ENCODE peak calls at places on chromosomes 16 and 17, in four cellular contexts. D is CD4-positive, alpha-beta T cell; M is lung; E is IMR-90. A is an unnamed sample.

GRCh38 chr17:29138184-29138955 is 41.8 kb downstream of the MYO18A start:
- DNase-seq in E (peak), D (peak), M (no peak), A (no peak)

GRCh38 chr16:2026461-2027023 is at the start of gene NHERF2:
- DNase-seq in M (no peak), D (no peak), E (no peak), A (peak)

GRCh38 chr17:72726936-72727335 is 365.6 kb downstream of the SLC39A11 start:
- DNase-seq in M (peak), D (peak), E (peak), A (no peak)

GRCh38 chr16:68396481-68396880 is 51.8 kb downstream of the SMPD3 start:
- DNase-seq in E (peak), D (peak), M (peak), A (no peak)

GRCh38 chr16:80938035-80938927 is 68.4 kb downstream of the CMC2 start:
- DNase-seq in M (no peak), E (peak), D (no peak), A (peak)

GRCh38 chr16:51031598-51031997 is 119.5 kb downstream of the SALL1 start:
- DNase-seq in E (no peak), D (no peak), M (no peak), A (no peak)

GRCh38 chr17:50769884-50770283 is 2.6 kb upstream of the ANKRD40CL start:
- DNase-seq in M (no peak), E (no peak), D (no peak), A (no peak)

GRCh38 chr16:2752850-2753522 is 548 bp downstream of the SRRM2 start:
- DNase-seq in D (peak), M (no peak), E (peak), A (peak)

GRCh38 chr16:81429045-81429521 is 15.5 kb upstream of the CMIP start:
- DNase-seq in M (no peak), E (peak), D (no peak), A (peak)

GRCh38 chr17:55496094-55496881 is 15.0 kb downstream of the SMIM36 start:
- DNase-seq in D (no peak), M (no peak), E (peak), A (no peak)

GRCh38 chr17:82848022-82848592 is 8.3 kb upstream of the ZNF750 start:
- DNase-seq in E (peak), M (peak), D (no peak), A (peak)

GRCh38 chr17:5825717-5826330 is 241.5 kb upstream of the NLRP1 start:
- DNase-seq in D (no peak), M (no peak), E (peak), A (peak)

GRCh38 chr16:77637939-77638338 is 84.4 kb upstream of the NUDT7 start:
- DNase-seq in D (no peak), E (no peak), M (no peak), A (no peak)

DNA sequence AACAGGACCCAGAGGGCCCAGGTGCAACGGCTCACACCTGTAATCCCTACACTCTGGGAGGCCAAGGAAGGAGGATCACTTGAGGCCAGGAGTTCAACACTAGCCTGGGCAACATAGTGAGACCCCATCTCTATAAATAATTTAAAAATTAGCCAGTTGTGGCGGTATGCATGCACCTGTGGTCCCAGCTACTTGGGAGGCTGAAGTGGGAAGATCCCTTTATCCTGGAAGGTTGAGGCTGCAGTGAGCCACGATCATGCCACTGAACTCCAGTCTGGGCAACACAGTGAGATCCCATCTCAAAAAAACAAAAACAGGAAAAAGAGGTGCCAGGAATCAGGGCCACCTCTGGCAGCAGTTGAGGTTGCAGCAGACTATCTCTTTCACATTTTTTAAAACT is 85.7 kb upstream of the NUDT7 start:
- DNase-seq in D (no peak), E (no peak), M (no peak), A (no peak)
- TF ChIP-seq CTCF in D (no peak), E (no peak), M (no peak), A (no peak)

DNA sequence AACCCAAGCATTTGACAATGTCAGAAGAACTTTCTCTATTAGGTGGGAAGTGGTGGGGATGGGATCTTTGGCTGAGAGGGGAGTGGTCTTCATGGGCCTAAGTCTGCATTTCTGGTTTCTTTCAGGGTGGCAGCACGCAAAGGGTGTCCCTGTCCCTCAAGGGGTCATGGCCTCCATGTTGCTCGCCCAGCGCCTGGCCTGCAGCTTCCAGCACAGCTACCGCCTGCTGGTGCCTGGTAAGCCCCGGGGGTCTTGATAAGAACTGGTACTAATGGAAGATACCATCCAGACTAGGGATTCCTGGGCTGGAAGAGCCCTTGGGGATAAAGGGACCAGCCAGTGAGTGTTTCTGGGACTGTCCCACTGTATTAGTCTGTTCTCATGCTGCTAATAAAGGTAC is 61.2 kb downstream of the ABAT start:
- DNase-seq in D (no peak), M (no peak), E (no peak), A (no peak)
- TF ChIP-seq CTCF in D (no peak), M (no peak), E (no peak), A (no peak)

GRCh38 chr17:76179496-76180467 is 38.7 kb upstream of the FOXJ1 start:
- DNase-seq in M (no peak), E (peak), D (peak), A (no peak)
- TF ChIP-seq CTCF in M (no peak), E (no peak), D (peak), A (no peak)

DNA sequence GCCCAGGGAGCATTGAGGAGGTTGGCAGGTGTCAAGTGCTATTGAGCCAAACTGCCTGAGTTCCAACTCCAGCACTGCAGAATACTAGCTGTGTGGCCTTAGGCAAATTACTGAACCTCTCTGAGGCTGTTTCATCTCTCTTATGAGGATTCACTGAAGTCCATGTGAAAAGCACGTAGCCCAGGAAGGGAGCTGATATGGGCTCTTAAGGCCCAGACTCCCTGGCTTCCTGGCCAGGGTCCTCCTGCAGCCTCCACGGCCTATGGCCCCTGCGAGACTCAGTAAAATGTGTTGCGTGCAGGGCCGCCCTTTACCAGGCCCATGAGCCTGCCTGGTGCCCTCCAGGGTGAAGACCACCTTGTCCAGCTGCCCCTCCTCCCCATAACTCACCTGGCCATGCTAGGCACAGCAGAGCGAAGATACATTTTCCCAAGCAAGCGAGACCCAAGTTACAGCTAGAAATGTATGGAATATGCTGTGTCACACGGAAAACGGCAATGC is 133.7 kb upstream of the TNRC6C start:
- DNase-seq in E (no peak), D (no peak), M (no peak), A (no peak)
- TF ChIP-seq CTCF in E (no peak), D (no peak), M (no peak), A (no peak)

A was measured in osteoblast.